ENCODE peak calls at places on chromosome 1, in ten cellular contexts. One of them, this sample, is unnamed.

GRCh38 chr1:24139846-24140425 is 3.0 kb downstream of the IL22RA1 start:
- DNase-seq in GM12865: no peak
- DNase-seq in NB4: no peak
- DNase-seq in WERI-Rb-1: no peak
- DNase-seq in gastrocnemius medialis: no peak
- DNase-seq in pancreas: no peak
- DNase-seq in cardiac fibroblast: no peak
- DNase-seq in H7: no peak
- DNase-seq in esophagus squamous epithelium: no peak
- DNase-seq in iPS DF 6.9: no peak
- DNase-seq in this sample: no peak

GRCh38 chr1:200535605-200536004 is 84.9 kb downstream of the KIF14 start:
- DNase-seq in cardiac fibroblast: no peak
- DNase-seq in H7: peak; percentile 50
- DNase-seq in pancreas: no peak
- DNase-seq in NB4: peak; percentile 25
- DNase-seq in WERI-Rb-1: peak; percentile 58
- DNase-seq in gastrocnemius medialis: no peak
- DNase-seq in iPS DF 6.9: no peak
- DNase-seq in esophagus squamous epithelium: no peak
- DNase-seq in GM12865: peak; percentile 37
- DNase-seq in this sample: no peak

GRCh38 chr1:207240325-207241095 is 81.0 kb upstream of the CD55 start:
- DNase-seq in H7: no peak
- DNase-seq in GM12865: no peak
- DNase-seq in WERI-Rb-1: no peak
- DNase-seq in cardiac fibroblast: no peak
- DNase-seq in NB4: no peak
- DNase-seq in pancreas: no peak
- DNase-seq in gastrocnemius medialis: no peak
- DNase-seq in iPS DF 6.9: no peak
- DNase-seq in esophagus squamous epithelium: no peak
- DNase-seq in this sample: peak; percentile 67

GRCh38 chr1:117708323-117709288 is 102.8 kb downstream of the TENT5C start:
- DNase-seq in esophagus squamous epithelium: no peak
- DNase-seq in GM12865: no peak
- DNase-seq in iPS DF 6.9: no peak
- DNase-seq in NB4: no peak
- DNase-seq in WERI-Rb-1: no peak
- DNase-seq in pancreas: no peak
- DNase-seq in gastrocnemius medialis: no peak
- DNase-seq in cardiac fibroblast: no peak
- DNase-seq in H7: peak; percentile 52
- DNase-seq in this sample: no peak

GRCh38 chr1:75115654-75116053 is 18.5 kb upstream of the LHX8 start:
- DNase-seq in NB4: no peak
- DNase-seq in iPS DF 6.9: no peak
- DNase-seq in pancreas: no peak
- DNase-seq in GM12865: no peak
- DNase-seq in cardiac fibroblast: no peak
- DNase-seq in gastrocnemius medialis: no peak
- DNase-seq in H7: no peak
- DNase-seq in esophagus squamous epithelium: no peak
- DNase-seq in WERI-Rb-1: no peak
- DNase-seq in this sample: no peak

GRCh38 chr1:83033682-83034081 is 965.2 kb downstream of the TTLL7 start:
- DNase-seq in cardiac fibroblast: no peak
- DNase-seq in esophagus squamous epithelium: no peak
- DNase-seq in GM12865: no peak
- DNase-seq in pancreas: no peak
- DNase-seq in WERI-Rb-1: no peak
- DNase-seq in gastrocnemius medialis: no peak
- DNase-seq in H7: no peak
- DNase-seq in NB4: no peak
- DNase-seq in iPS DF 6.9: no peak
- DNase-seq in this sample: peak; percentile 32

GRCh38 chr1:61518670-61519400 is 206.1 kb downstream of the TM2D1 start:
- DNase-seq in GM12865: peak; percentile 35
- DNase-seq in iPS DF 6.9: no peak
- DNase-seq in H7: no peak
- DNase-seq in pancreas: no peak
- DNase-seq in WERI-Rb-1: no peak
- DNase-seq in NB4: no peak
- DNase-seq in esophagus squamous epithelium: no peak
- DNase-seq in cardiac fibroblast: no peak
- DNase-seq in gastrocnemius medialis: no peak
- DNase-seq in this sample: peak; percentile 6

GRCh38 chr1:160144921-160145320 is 6.5 kb upstream of the ATP1A4 start:
- DNase-seq in gastrocnemius medialis: peak; percentile 61
- DNase-seq in esophagus squamous epithelium: no peak
- DNase-seq in GM12865: no peak
- DNase-seq in iPS DF 6.9: no peak
- DNase-seq in NB4: no peak
- DNase-seq in WERI-Rb-1: no peak
- DNase-seq in cardiac fibroblast: peak; percentile 9
- DNase-seq in pancreas: no peak
- DNase-seq in H7: no peak
- DNase-seq in this sample: peak; percentile 33

GRCh38 chr1:184793967-184794366 is 39.3 kb upstream of the EDEM3 start:
- DNase-seq in iPS DF 6.9: no peak
- DNase-seq in H7: no peak
- DNase-seq in pancreas: no peak
- DNase-seq in esophagus squamous epithelium: no peak
- DNase-seq in cardiac fibroblast: no peak
- DNase-seq in GM12865: no peak
- DNase-seq in gastrocnemius medialis: no peak
- DNase-seq in NB4: no peak
- DNase-seq in WERI-Rb-1: no peak
- DNase-seq in this sample: no peak

GRCh38 chr1:154741327-154741726 is 128.8 kb downstream of the KCNN3 start:
- DNase-seq in cardiac fibroblast: peak; percentile 53
- DNase-seq in GM12865: no peak
- DNase-seq in iPS DF 6.9: no peak
- DNase-seq in pancreas: no peak
- DNase-seq in gastrocnemius medialis: no peak
- DNase-seq in WERI-Rb-1: no peak
- DNase-seq in H7: no peak
- DNase-seq in esophagus squamous epithelium: no peak
- DNase-seq in NB4: no peak
- DNase-seq in this sample: no peak

GRCh38 chr1:157505481-157506272 is 46.6 kb downstream of the FCRL5 start:
- DNase-seq in WERI-Rb-1: peak; percentile 91
- DNase-seq in esophagus squamous epithelium: no peak
- DNase-seq in gastrocnemius medialis: no peak
- DNase-seq in cardiac fibroblast: peak; percentile 54
- DNase-seq in GM12865: peak; percentile 89
- DNase-seq in pancreas: peak; percentile 75
- DNase-seq in iPS DF 6.9: peak; percentile 55
- DNase-seq in H7: peak; percentile 78
- DNase-seq in NB4: peak; percentile 67
- DNase-seq in this sample: peak; percentile 78

GRCh38 chr1:247421074-247421473 is 5.1 kb downstream of the NLRP3 start:
- DNase-seq in iPS DF 6.9: no peak
- DNase-seq in cardiac fibroblast: no peak
- DNase-seq in gastrocnemius medialis: no peak
- DNase-seq in pancreas: no peak
- DNase-seq in esophagus squamous epithelium: no peak
- DNase-seq in GM12865: no peak
- DNase-seq in H7: no peak
- DNase-seq in WERI-Rb-1: no peak
- DNase-seq in NB4: peak; percentile 45
- DNase-seq in this sample: no peak

GRCh38 chr1:64013395-64013794 is 190.0 kb upstream of the UBE2U start:
- DNase-seq in esophagus squamous epithelium: no peak
- DNase-seq in NB4: no peak
- DNase-seq in iPS DF 6.9: no peak
- DNase-seq in gastrocnemius medialis: no peak
- DNase-seq in cardiac fibroblast: no peak
- DNase-seq in pancreas: no peak
- DNase-seq in H7: peak; percentile 4
- DNase-seq in GM12865: no peak
- DNase-seq in WERI-Rb-1: no peak
- DNase-seq in this sample: no peak

GRCh38 chr1:61539720-61540462 is 185.1 kb downstream of the TM2D1 start:
- DNase-seq in WERI-Rb-1: no peak
- DNase-seq in iPS DF 6.9: no peak
- DNase-seq in pancreas: no peak
- DNase-seq in cardiac fibroblast: peak; percentile 37
- DNase-seq in gastrocnemius medialis: no peak
- DNase-seq in NB4: no peak
- DNase-seq in esophagus squamous epithelium: no peak
- DNase-seq in GM12865: no peak
- DNase-seq in H7: no peak
- DNase-seq in this sample: no peak

GRCh38 chr1:236160540-236161127 is 18.3 kb downstream of the GPR137B start:
- DNase-seq in gastrocnemius medialis: no peak
- DNase-seq in WERI-Rb-1: no peak
- DNase-seq in H7: no peak
- DNase-seq in pancreas: no peak
- DNase-seq in NB4: no peak
- DNase-seq in cardiac fibroblast: no peak
- DNase-seq in iPS DF 6.9: no peak
- DNase-seq in esophagus squamous epithelium: no peak
- DNase-seq in GM12865: peak; percentile 76
- DNase-seq in this sample: no peak

GRCh38 chr1:204123376-204123775 is 28.5 kb downstream of the ETNK2 start:
- DNase-seq in pancreas: peak; percentile 56
- DNase-seq in iPS DF 6.9: no peak
- DNase-seq in NB4: peak; percentile 29
- DNase-seq in WERI-Rb-1: peak; percentile 81
- DNase-seq in cardiac fibroblast: peak; percentile 23
- DNase-seq in esophagus squamous epithelium: no peak
- DNase-seq in GM12865: peak; percentile 13
- DNase-seq in gastrocnemius medialis: no peak
- DNase-seq in H7: peak; percentile 93
- DNase-seq in this sample: peak; percentile 50

GRCh38 chr1:78044796-78045599 is 768 bp upstream of the GIPC2 start:
- DNase-seq in WERI-Rb-1: no peak
- DNase-seq in pancreas: no peak
- DNase-seq in iPS DF 6.9: no peak
- DNase-seq in gastrocnemius medialis: no peak
- DNase-seq in H7: peak; percentile 31
- DNase-seq in cardiac fibroblast: no peak
- DNase-seq in esophagus squamous epithelium: no peak
- DNase-seq in GM12865: no peak
- DNase-seq in NB4: no peak
- DNase-seq in this sample: no peak
- H3K4me3 ChIP-seq in WERI-Rb-1: no peak overlapping the region
- H3K4me3 ChIP-seq in pancreas: peak overlapping the region; percentile 77
- H3K4me3 ChIP-seq in iPS DF 6.9: peak overlapping the region; percentile 55
- H3K4me3 ChIP-seq in gastrocnemius medialis: peak overlapping the region; percentile 66
- H3K4me3 ChIP-seq in H7: peak overlapping the region; percentile 71
- H3K4me3 ChIP-seq in cardiac fibroblast: no peak overlapping the region
- H3K4me3 ChIP-seq in esophagus squamous epithelium: peak overlapping the region; percentile 73
- H3K4me3 ChIP-seq in GM12865: no peak overlapping the region
- H3K4me3 ChIP-seq in NB4: no peak overlapping the region
- H3K4me3 ChIP-seq in this sample: peak overlapping the region; percentile 64

DNA sequence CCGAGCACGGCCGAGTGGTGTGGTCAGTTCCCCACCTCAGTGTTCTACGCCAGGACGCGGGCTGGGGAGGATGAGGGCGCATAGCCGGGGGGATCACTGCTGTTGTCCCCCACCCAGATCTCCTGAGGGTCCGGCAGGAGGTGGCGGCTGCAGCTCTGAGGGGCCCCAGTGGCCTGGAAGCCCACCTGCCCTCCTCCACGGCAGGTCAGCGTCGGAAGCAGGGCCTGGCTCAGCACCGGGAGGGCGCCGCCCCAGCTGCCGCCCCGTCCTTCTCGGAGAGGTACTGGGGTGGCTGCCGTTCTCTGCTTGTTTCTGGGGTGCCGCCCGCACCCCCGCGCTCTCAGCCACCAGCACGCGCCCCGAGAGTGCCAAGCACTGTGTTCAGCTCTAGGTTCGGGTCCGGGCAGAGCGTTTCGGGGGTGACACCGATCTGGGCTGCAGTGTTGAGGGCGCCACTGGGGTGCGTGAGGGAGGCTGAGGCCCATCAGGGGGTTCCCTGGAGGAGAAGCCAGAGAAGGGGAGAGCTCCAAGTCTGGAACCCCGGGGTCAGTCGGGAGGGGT is 17.4 kb downstream of the SAMD11 start:
- DNase-seq in esophagus squamous epithelium: no peak
- DNase-seq in gastrocnemius medialis: no peak
- DNase-seq in WERI-Rb-1: no peak
- DNase-seq in NB4: no peak
- DNase-seq in cardiac fibroblast: no peak
- DNase-seq in pancreas: no peak
- DNase-seq in GM12865: no peak
- DNase-seq in iPS DF 6.9: no peak
- DNase-seq in H7: peak; percentile 82
- DNase-seq in this sample: no peak
- H3K4me3 ChIP-seq in esophagus squamous epithelium: peak overlapping the region; percentile 69
- H3K4me3 ChIP-seq in gastrocnemius medialis: peak overlapping the region; percentile 54
- H3K4me3 ChIP-seq in WERI-Rb-1: peak overlapping the region; percentile 68
- H3K4me3 ChIP-seq in NB4: no peak overlapping the region
- H3K4me3 ChIP-seq in cardiac fibroblast: no peak overlapping the region
- H3K4me3 ChIP-seq in pancreas: no peak overlapping the region
- H3K4me3 ChIP-seq in GM12865: no peak overlapping the region
- H3K4me3 ChIP-seq in iPS DF 6.9: no peak overlapping the region
- H3K4me3 ChIP-seq in H7: peak overlapping the region; percentile 50
- H3K4me3 ChIP-seq in this sample: peak overlapping the region; percentile 69

DNA sequence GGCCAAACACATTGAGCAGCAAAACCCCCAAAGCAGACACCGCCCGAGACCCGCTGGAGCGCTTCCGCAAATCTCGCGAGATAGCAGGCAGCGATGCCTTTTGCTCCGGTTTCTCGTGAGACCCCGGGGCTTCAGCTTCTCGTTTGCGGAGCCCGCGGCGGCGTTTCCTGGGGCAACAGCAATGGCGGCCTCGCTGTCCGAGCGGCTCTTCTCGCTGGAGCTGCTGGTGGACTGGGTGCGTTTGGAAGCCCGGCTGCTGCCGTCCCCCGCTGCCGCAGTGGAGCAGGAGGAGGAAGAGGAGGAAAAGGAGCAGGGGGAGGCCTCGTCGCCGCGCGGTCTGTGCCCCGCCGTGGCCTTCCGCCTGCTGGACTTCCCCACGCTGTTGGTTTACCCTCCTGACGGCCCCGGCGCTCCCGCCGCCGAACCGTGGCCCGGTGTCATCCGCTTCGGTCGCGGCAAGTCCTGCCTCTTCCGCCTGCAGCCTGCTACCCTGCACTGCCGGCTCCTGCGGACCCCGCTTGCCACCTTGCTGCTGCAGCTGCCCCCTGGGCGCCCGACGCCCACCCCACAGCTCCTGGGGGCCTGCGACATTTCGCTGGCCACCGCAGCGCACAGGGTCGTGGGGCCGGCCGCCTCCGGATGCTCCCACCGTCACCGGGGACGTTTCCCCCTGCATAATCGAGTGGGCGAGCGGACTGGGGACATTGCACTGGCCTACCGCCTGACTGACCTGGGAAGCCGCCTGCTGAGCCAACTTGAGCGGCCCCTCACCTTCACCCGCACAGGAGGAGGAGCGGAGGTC is at the start of gene MAP10:
- DNase-seq in GM12865: peak; percentile 94
- DNase-seq in NB4: peak; percentile 90
- DNase-seq in esophagus squamous epithelium: peak; percentile 8
- DNase-seq in H7: peak; percentile 71
- DNase-seq in WERI-Rb-1: peak; percentile 67
- DNase-seq in gastrocnemius medialis: peak; percentile 66
- DNase-seq in pancreas: peak; percentile 88
- DNase-seq in cardiac fibroblast: peak; percentile 79
- DNase-seq in iPS DF 6.9: peak; percentile 72
- DNase-seq in this sample: peak; percentile 86
- H3K4me3 ChIP-seq in GM12865: peak within 1 kb of the TSS; percentile 61
- H3K4me3 ChIP-seq in NB4: peak within 1 kb of the TSS; percentile 79
- H3K4me3 ChIP-seq in esophagus squamous epithelium: peak within 1 kb of the TSS; percentile 68
- H3K4me3 ChIP-seq in H7: peak within 1 kb of the TSS; percentile 85
- H3K4me3 ChIP-seq in WERI-Rb-1: peak within 1 kb of the TSS; percentile 46
- H3K4me3 ChIP-seq in gastrocnemius medialis: peak within 1 kb of the TSS; percentile 75
- H3K4me3 ChIP-seq in pancreas: peak within 1 kb of the TSS; percentile 53
- H3K4me3 ChIP-seq in cardiac fibroblast: peak within 1 kb of the TSS; percentile 68
- H3K4me3 ChIP-seq in iPS DF 6.9: peak within 1 kb of the TSS; percentile 87
- H3K4me3 ChIP-seq in this sample: peak within 1 kb of the TSS; percentile 75

GRCh38 chr1:112092656-112093371 is 103.3 kb upstream of the KCND3 start:
- DNase-seq in pancreas: no peak
- DNase-seq in H7: peak; percentile 9
- DNase-seq in GM12865: no peak
- DNase-seq in cardiac fibroblast: no peak
- DNase-seq in gastrocnemius medialis: no peak
- DNase-seq in iPS DF 6.9: no peak
- DNase-seq in WERI-Rb-1: no peak
- DNase-seq in NB4: no peak
- DNase-seq in esophagus squamous epithelium: no peak
- DNase-seq in this sample: no peak
- H3K4me3 ChIP-seq in pancreas: no peak overlapping the region
- H3K4me3 ChIP-seq in H7: no peak overlapping the region
- H3K4me3 ChIP-seq in GM12865: no peak overlapping the region
- H3K4me3 ChIP-seq in cardiac fibroblast: no peak overlapping the region
- H3K4me3 ChIP-seq in gastrocnemius medialis: no peak overlapping the region
- H3K4me3 ChIP-seq in iPS DF 6.9: no peak overlapping the region
- H3K4me3 ChIP-seq in WERI-Rb-1: no peak overlapping the region
- H3K4me3 ChIP-seq in NB4: no peak overlapping the region
- H3K4me3 ChIP-seq in esophagus squamous epithelium: no peak overlapping the region
- H3K4me3 ChIP-seq in this sample: no peak overlapping the region

This sample was measured in choroid plexus epithelial cell.